ENCODE peak calls at places on chromosomes 3 and 15, in eight cellular contexts. L is A549, W is ovary, S is adrenal gland, F is heart left ventricle, G is lower leg skin, K is body of pancreas, V is esophagus muscularis mucosa. I is an unnamed sample.

GRCh38 chr15:23049984-23050628 is 10.7 kb upstream of the TUBGCP5 start:
- DNase-seq in S (no peak), V (no peak), F (no peak), K (no peak), W (no peak), L (no peak), G (no peak), I (no peak)

GRCh38 chr3:192273611-192274010 is 453.7 kb downstream of the FGF12 start:
- DNase-seq in F (no peak), S (no peak), K (peak; percentile 25), W (no peak), G (no peak), V (no peak), L (no peak), I (no peak)

GRCh38 chr15:78944669-78945407 is at the start of gene CTSH:
- DNase-seq in F (peak; percentile 85), V (no peak), S (peak; percentile 83), G (no peak), L (peak; percentile 78), W (peak; percentile 82), K (peak; percentile 90), I (peak; percentile 79)

GRCh38 chr3:124467980-124468902 is 262.0 kb upstream of the UMPS start:
- DNase-seq in G (no peak), S (peak; percentile 57), V (no peak), L (peak; percentile 65), F (peak; percentile 25), K (peak; percentile 53), W (no peak), I (peak; percentile 47)

GRCh38 chr15:61050844-61051569 is 178.1 kb downstream of the RORA start:
- DNase-seq in F (no peak), L (no peak), W (no peak), V (peak; percentile 91), G (no peak), K (no peak), S (no peak), I (no peak)

GRCh38 chr15:85785887-85786777 is 8.6 kb downstream of the KLHL25 start:
- DNase-seq in F (peak; percentile 72), L (peak; percentile 83), S (peak; percentile 64), V (no peak), K (peak; percentile 41), G (no peak), W (peak; percentile 54), I (no peak)

GRCh38 chr15:66751579-66751978 is 49.5 kb downstream of the SMAD6 start:
- DNase-seq in G (no peak), S (peak; percentile 66), F (no peak), W (no peak), K (peak; percentile 51), V (no peak), L (no peak), I (no peak)

GRCh38 chr3:115351193-115351592 is 204.1 kb upstream of the ZBTB20 start:
- DNase-seq in G (no peak), W (no peak), S (no peak), K (no peak), L (no peak), F (no peak), V (no peak), I (no peak)

GRCh38 chr3:19029837-19030835 is 118.2 kb upstream of the KCNH8 start:
- DNase-seq in W (no peak), V (no peak), K (no peak), G (no peak), F (no peak), S (no peak), L (no peak), I (no peak)

GRCh38 chr15:61216519-61216918 is 12.6 kb downstream of the RORA start:
- DNase-seq in L (no peak), F (no peak), W (no peak), S (no peak), G (no peak), K (no peak), V (no peak), I (no peak)

GRCh38 chr15:72835289-72835890 is 51.8 kb upstream of the ADPGK start:
- DNase-seq in W (no peak), F (no peak), G (no peak), S (no peak), K (peak; percentile 20), V (no peak), L (no peak), I (no peak)

GRCh38 chr3:123412811-123413588 is 35.9 kb downstream of the ADCY5 start:
- DNase-seq in W (peak; percentile 77), L (no peak), V (no peak), F (peak; percentile 83), K (no peak), S (no peak), G (no peak), I (no peak)

GRCh38 chr3:150271578-150271930 is 136.5 kb upstream of the TSC22D2 start:
- DNase-seq in L (no peak), F (no peak), V (no peak), S (no peak), K (no peak), W (no peak), G (no peak), I (no peak)

GRCh38 chr3:4670352-4670751 is 177.2 kb downstream of the ITPR1 start:
- DNase-seq in K (peak; percentile 22), V (no peak), S (no peak), F (no peak), L (peak; percentile 51), W (no peak), G (no peak), I (peak; percentile 18)

GRCh38 chr3:152235709-152236298 is 32.9 kb upstream of the MBNL1 start:
- DNase-seq in G (no peak), K (no peak), L (peak; percentile 36), V (no peak), W (no peak), S (no peak), F (no peak), I (peak; percentile 69)

GRCh38 chr3:24680214-24680967 is 185.7 kb upstream of the THRB start:
- DNase-seq in V (no peak), G (no peak), L (peak; percentile 53), S (peak; percentile 83), K (peak; percentile 75), F (peak; percentile 59), W (peak; percentile 67), I (peak; percentile 57)

GRCh38 chr3:142225885-142226215 is 465 bp upstream of the GK5 start:
- DNase-seq in V (no peak), L (no peak), G (no peak), K (no peak), W (no peak), F (no peak), S (no peak), I (no peak)

GRCh38 chr3:113167929-113168771 is 43.2 kb upstream of the BOC start:
- DNase-seq in W (peak; percentile 51), F (no peak), V (peak; percentile 92), K (no peak), S (no peak), L (no peak), G (no peak), I (no peak)

GRCh38 chr15:68818671-68819450 is 1.8 kb downstream of the ANP32A start:
- DNase-seq in F (peak; percentile 72), V (no peak), S (peak; percentile 55), K (peak; percentile 57), L (peak; percentile 53), G (peak; percentile 40), W (peak; percentile 50), I (peak; percentile 76)

GRCh38 chr15:68819451-68820204 is 1.1 kb downstream of the ANP32A start:
- DNase-seq in W (peak; percentile 42), G (peak; percentile 48), S (peak; percentile 47), K (peak; percentile 54), L (peak; percentile 60), F (peak; percentile 51), V (no peak), I (peak; percentile 80)

GRCh38 chr15:68817304-68818087 is 3.2 kb downstream of the ANP32A start:
- DNase-seq in K (peak; percentile 78), L (peak; percentile 60), G (peak; percentile 60), S (peak; percentile 73), W (peak; percentile 68), V (no peak), F (peak; percentile 74), I (peak; percentile 83)

GRCh38 chr15:68816795-68817303 is 3.8 kb downstream of the ANP32A start:
- DNase-seq in F (no peak), G (no peak), L (no peak), W (peak; percentile 29), S (no peak), V (no peak), K (peak; percentile 49), I (peak; percentile 66)

GRCh38 chr15:68818088-68818670 is 2.5 kb downstream of the ANP32A start:
- DNase-seq in G (peak; percentile 56), F (peak; percentile 76), V (no peak), S (peak; percentile 66), W (peak; percentile 71), K (peak; percentile 72), L (peak; percentile 70), I (peak; percentile 88)
- TF ChIP-seq POLR2A in G (no peak), F (no peak), V (no peak), S (peak; percentile 55), W (peak; percentile 13), K (no peak), L (peak; percentile 35), I (no peak)

GRCh38 chr3:186784820-186785516 is 1.6 kb downstream of the EIF4A2 start:
- DNase-seq in K (peak; percentile 20), W (no peak), G (no peak), L (no peak), S (no peak), V (no peak), F (no peak), I (peak; percentile 34)
- TF ChIP-seq POLR2A in K (no peak), W (no peak), G (no peak), L (no peak), S (no peak), V (no peak), F (no peak), I (no peak)

DNA sequence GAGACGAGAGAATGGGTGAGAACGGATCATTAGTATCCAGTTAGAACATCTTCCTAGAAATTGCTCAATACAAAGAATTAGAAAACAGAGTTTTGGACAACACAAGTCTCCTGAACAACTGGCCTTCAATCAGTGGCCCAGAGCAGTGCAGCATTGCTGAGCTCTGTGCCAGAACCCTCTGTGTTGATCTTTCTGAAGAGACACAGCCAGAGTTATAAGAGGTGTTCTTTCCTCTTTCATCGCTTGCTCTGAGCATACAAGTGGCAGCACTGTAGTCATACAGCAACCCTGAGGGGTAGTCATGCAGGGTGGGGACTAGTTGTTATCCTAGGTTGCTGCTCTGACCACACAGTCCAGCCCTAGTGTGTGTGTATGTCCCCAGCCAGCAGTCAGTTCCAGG is 4.0 kb downstream of the KNSTRN start:
- DNase-seq in W (no peak), L (no peak), G (no peak), S (no peak), V (no peak), F (no peak), K (no peak), I (no peak)
- TF ChIP-seq POLR2A in W (no peak), L (no peak), G (no peak), S (no peak), V (no peak), F (no peak), K (no peak), I (no peak)

DNA sequence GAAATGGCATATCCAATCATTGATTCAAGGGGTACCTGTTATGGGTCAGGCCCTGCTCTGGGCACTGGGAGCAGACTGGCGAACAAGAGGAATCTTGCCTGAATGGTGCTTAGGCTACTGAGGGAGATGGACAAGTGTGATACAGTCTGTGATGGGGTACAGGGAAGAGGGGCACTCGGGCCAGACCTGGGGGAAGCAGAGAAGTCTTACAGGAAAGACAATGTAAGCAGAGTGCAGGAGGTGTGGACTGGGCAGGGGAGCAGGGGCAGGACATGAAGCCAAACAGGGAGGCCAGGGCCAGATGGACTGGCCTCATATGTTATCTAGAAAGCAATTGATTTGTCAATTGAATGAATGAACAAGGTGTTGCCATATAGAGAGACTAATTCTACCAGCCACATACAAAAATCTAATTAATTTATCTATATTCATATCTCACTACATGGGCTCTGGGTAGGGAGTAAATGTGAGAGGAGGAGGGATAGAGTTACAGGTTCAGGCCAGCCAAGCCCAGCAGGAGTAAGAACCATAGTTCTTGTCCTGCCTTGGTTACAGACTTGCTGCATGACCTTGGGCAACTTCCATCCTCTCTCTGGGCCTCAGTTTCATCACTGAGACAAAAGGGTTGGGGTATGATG is 3.6 kb upstream of the IGDCC4 start:
- DNase-seq in F (no peak), W (no peak), S (no peak), K (no peak), G (no peak), L (no peak), V (no peak), I (no peak)
- TF ChIP-seq POLR2A in F (no peak), W (no peak), S (no peak), K (no peak), G (no peak), L (no peak), V (no peak), I (no peak)

I was measured in erythroblast.